ENCODE peak calls at places on chromosomes 6 and 20, in seven cellular contexts. X, I, L, Q, Z, F and G are unnamed samples.

GRCh38 chr20:9294081-9294480 is 220.3 kb upstream of the LAMP5 start:
- DNase-seq in X (no peak), I (no peak), L (no peak), Q (no peak), Z (no peak), F (no peak), G (no peak)

GRCh38 chr6:125191916-125192609 is 38.5 kb downstream of the TPD52L1 start:
- DNase-seq in X (peak; percentile 56), I (no peak), L (peak; percentile 53), Q (peak; percentile 36), Z (peak; percentile 65), F (peak; percentile 4), G (peak; percentile 78)

GRCh38 chr20:58310291-58310782 is 822 bp downstream of the RAB22A start:
- DNase-seq in X (no peak), I (no peak), L (no peak), Q (no peak), Z (no peak), F (no peak), G (peak; percentile 81)

GRCh38 chr6:112683926-112684325 is 336.8 kb downstream of the RFPL4B start:
- DNase-seq in X (no peak), I (no peak), L (no peak), Q (no peak), Z (no peak), F (no peak), G (no peak)

GRCh38 chr6:28943557-28944411 is 20.0 kb upstream of the TRIM27 start:
- DNase-seq in X (peak; percentile 59), I (peak; percentile 67), L (peak; percentile 84), Q (peak; percentile 79), Z (peak; percentile 91), F (no peak), G (peak; percentile 63)

GRCh38 chr6:7143161-7143974 is 35.6 kb downstream of the RREB1 start:
- DNase-seq in X (no peak), I (no peak), L (no peak), Q (no peak), Z (no peak), F (no peak), G (no peak)

GRCh38 chr20:46087161-46087560 is 2.6 kb downstream of the NCOA5 start:
- DNase-seq in X (no peak), I (no peak), L (no peak), Q (no peak), Z (no peak), F (no peak), G (no peak)

GRCh38 chr6:33875696-33876095 is 71.9 kb upstream of the MLN start:
- DNase-seq in X (no peak), I (no peak), L (no peak), Q (no peak), Z (no peak), F (no peak), G (no peak)

GRCh38 chr20:62907377-62908317 is 18.7 kb downstream of the DIDO1 start:
- DNase-seq in X (no peak), I (no peak), L (peak; percentile 41), Q (no peak), Z (peak; percentile 63), F (no peak), G (no peak)

GRCh38 chr20:23632711-23633573 is 4.8 kb downstream of the CST3 start:
- DNase-seq in X (no peak), I (no peak), L (no peak), Q (no peak), Z (no peak), F (no peak), G (no peak)

GRCh38 chr20:933024-933423 is 16.9 kb upstream of the ANGPT4 start:
- DNase-seq in X (no peak), I (no peak), L (no peak), Q (no peak), Z (no peak), F (no peak), G (peak; percentile 90)

GRCh38 chr6:167707686-167708500 is 118.8 kb upstream of the AFDN start:
- DNase-seq in X (no peak), I (no peak), L (no peak), Q (no peak), Z (no peak), F (no peak), G (no peak)

GRCh38 chr20:3102575-3103368 is 18.2 kb upstream of the AVP start:
- DNase-seq in X (no peak), I (no peak), L (no peak), Q (no peak), Z (no peak), F (no peak), G (no peak)

GRCh38 chr20:45067558-45067957 is 33.4 kb downstream of the KCNS1 start:
- DNase-seq in X (no peak), I (no peak), L (no peak), Q (no peak), Z (no peak), F (no peak), G (no peak)

GRCh38 chr6:88855521-88856152 is 107.8 kb downstream of the RNGTT start:
- DNase-seq in X (no peak), I (no peak), L (no peak), Q (no peak), Z (no peak), F (no peak), G (no peak)

DNA sequence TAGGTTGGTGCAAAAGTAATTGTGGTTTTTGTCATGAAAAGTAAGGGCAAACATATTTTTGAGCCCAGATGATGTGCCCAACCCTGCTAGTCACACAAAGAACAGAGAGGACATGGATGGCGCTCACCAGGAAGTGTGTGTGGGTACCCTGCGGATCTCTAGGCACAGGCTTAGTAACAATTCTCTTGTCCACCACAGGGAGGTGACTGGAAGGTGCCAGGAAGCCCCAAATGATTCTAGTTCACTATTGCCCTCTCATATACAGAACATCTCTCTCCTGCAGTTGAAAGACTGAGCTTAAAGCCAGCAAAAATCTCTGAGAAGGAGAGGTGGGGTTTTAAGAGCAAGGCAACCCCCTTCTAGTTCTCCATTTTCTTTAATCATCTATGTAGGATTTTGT is 272.1 kb upstream of the TAB2 start:
- DNase-seq in X (no peak), I (no peak), L (no peak), Q (no peak), Z (peak; percentile 17), F (no peak), G (no peak)
- H3K27ac ChIP-seq in X (no peak overlapping the region), I (no peak overlapping the region), L (no peak overlapping the region), Q (no peak overlapping the region), Z (no peak overlapping the region), F (no peak overlapping the region), G (no peak overlapping the region)

GRCh38 chr20:49906615-49907154 is 8.6 kb downstream of the SPATA2 start:
- DNase-seq in X (no peak), I (peak; percentile 15), L (no peak), Q (no peak), Z (no peak), F (no peak), G (no peak)
- H3K36me3 ChIP-seq in X (peaks cover 32% of the 10 kb centered on the region), I (peaks cover 36% of the 10 kb centered on the region), L (peaks cover 76% of the 10 kb centered on the region), Q (peaks cover 57% of the 10 kb centered on the region), Z (no peaks in the 10 kb centered on the region), F (peaks cover 77% of the 10 kb centered on the region), G (peaks cover 9% of the 10 kb centered on the region)

DNA sequence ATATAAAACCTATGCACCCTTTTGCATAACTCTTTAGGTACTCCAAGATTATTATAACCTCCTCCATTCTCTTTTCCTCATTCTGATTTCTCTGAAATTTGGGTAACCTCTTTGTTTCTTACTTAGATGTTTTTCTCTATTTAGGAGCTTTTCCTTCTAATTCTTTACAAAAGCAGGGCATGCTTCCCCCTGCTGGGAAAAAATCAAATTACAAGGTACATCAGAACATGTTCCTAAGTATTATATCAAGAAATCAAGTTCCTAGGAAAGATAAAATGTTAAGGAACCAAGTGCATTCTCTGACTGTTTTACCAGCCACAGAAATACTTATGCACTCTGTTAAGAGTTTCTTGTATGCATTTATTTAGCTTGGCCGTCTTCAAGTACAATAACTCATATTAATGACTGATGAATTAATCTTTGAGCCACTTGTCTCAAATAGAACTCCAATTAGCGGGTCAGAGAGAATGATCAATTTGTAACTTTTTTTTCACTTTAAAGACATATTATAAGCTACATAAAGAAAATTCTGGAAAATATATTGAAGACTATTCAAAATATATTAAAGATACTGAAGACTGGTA is 2.1 kb downstream of the KHDRBS2 start:
- DNase-seq in X (no peak), I (no peak), L (no peak), Q (peak; percentile 4), Z (peak; percentile 50), F (no peak), G (no peak)
- H3K4me3 ChIP-seq in X (no peak overlapping the region), I (no peak overlapping the region), L (peak overlapping the region; percentile 66), Q (no peak overlapping the region), Z (peak overlapping the region; percentile 61), F (no peak overlapping the region), G (no peak overlapping the region)

GRCh38 chr6:42010909-42011308 is 39.4 kb upstream of the TAF8 start:
- DNase-seq in X (no peak), I (no peak), L (no peak), Q (no peak), Z (no peak), F (no peak), G (no peak)

GRCh38 chr6:42007286-42007685 is 43.0 kb upstream of the TAF8 start:
- DNase-seq in X (no peak), I (no peak), L (no peak), Q (no peak), Z (no peak), F (no peak), G (peak; percentile 34)

GRCh38 chr6:42007753-42008528 is 42.4 kb upstream of the TAF8 start:
- DNase-seq in X (no peak), I (no peak), L (no peak), Q (no peak), Z (no peak), F (no peak), G (no peak)

GRCh38 chr6:42010185-42010872 is 40.0 kb upstream of the TAF8 start:
- DNase-seq in X (no peak), I (no peak), L (no peak), Q (no peak), Z (peak; percentile 39), F (no peak), G (peak; percentile 27)

DNA sequence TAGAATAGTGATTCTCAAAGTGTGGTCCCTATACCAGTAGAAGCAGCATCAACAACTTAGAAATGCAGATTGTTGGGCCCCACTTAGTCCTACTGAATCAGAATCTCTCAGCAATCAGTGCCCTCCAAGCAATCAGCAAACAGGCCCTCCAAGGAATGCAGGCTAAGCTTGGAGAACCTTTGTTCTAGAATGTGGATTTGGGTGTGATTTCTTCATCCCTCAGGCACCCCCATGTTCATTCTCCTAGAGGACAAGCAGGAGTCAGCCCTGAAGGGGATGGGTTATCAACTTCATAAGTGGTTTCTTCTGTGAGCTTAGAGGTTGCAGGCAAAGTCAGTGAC is 40.5 kb upstream of the TAF8 start:
- DNase-seq in X (no peak), I (no peak), L (no peak), Q (no peak), Z (no peak), F (no peak), G (no peak)
- H3K27ac ChIP-seq in X (no peak overlapping the region), I (no peak overlapping the region), L (no peak overlapping the region), Q (peak overlapping the region; percentile 64), Z (no peak overlapping the region), F (no peak overlapping the region), G (no peak overlapping the region)

DNA sequence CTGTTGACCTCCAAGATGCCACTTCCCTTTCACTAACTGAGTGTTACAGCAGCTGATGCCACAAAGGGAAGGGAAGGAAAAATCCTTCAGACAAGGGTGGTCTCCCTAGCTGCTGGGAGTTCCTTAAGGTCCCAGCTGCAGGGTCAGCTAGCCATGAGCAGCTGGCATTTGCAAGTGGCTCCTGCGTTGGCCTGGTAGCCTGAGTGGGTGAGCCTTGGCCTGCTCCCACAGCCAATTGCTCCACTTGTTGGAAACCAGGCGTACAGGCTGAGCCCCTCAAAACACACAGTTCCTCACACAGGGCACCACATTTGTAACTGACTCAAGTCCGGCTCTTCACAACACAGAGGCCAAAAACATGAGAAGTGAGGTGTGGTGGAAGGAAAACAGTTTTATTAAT is 16.7 kb downstream of the TTK start:
- DNase-seq in X (no peak), I (no peak), L (no peak), Q (no peak), Z (no peak), F (no peak), G (no peak)
- H3K36me3 ChIP-seq in X (no peaks in the 10 kb centered on the region), I (no peaks in the 10 kb centered on the region), L (no peaks in the 10 kb centered on the region), Q (no peaks in the 10 kb centered on the region), Z (peaks cover 10% of the 10 kb centered on the region), F (no peaks in the 10 kb centered on the region), G (no peaks in the 10 kb centered on the region)